ENCODE peak calls at places on chromosomes 7 and 10, in seven cellular contexts. V is nephron progenitor cell, I is NB4, C is M059J, L is ACHN, B is choroid plexus epithelial cell, K is hepatic stellate cell. U is an unnamed sample.

GRCh38 chr10:113639966-113640365 is 23.9 kb downstream of the NRAP start:
- DNase-seq in V (no peak), I (no peak), C (no peak), L (no peak), B (no peak), K (no peak), U (no peak)

GRCh38 chr7:134514663-134515062 is 12.7 kb upstream of the AKR1B10 start:
- DNase-seq in V (peak; percentile 31), I (peak; percentile 83), C (peak; percentile 80), L (peak; percentile 91), B (peak; percentile 89), K (peak; percentile 50), U (peak; percentile 71)

GRCh38 chr10:108184129-108184528 is 1019.6 kb upstream of the SORCS1 start:
- DNase-seq in V (no peak), I (no peak), C (peak; percentile 5), L (no peak), B (no peak), K (no peak), U (no peak)

GRCh38 chr10:93462881-93463280 is 19.3 kb downstream of the MYOF start:
- DNase-seq in V (no peak), I (peak; percentile 97), C (peak; percentile 94), L (no peak), B (peak; percentile 69), K (no peak), U (peak; percentile 79)

GRCh38 chr7:15459018-15459621 is 102.7 kb downstream of the AGMO start:
- DNase-seq in V (no peak), I (peak; percentile 8), C (peak; percentile 3), L (no peak), B (peak; percentile 80), K (no peak), U (no peak)

GRCh38 chr7:47253650-47254080 is 328.2 kb downstream of the TNS3 start:
- DNase-seq in V (peak; percentile 12), I (peak; percentile 88), C (peak; percentile 92), L (peak; percentile 84), B (peak; percentile 72), K (peak; percentile 75), U (peak; percentile 88)

GRCh38 chr10:101566333-101567164 is 21.5 kb downstream of the POLL start:
- DNase-seq in V (peak; percentile 62), I (no peak), C (no peak), L (peak; percentile 42), B (peak; percentile 48), K (peak; percentile 59), U (no peak)

GRCh38 chr10:79995979-79996629 is 47.2 kb upstream of the SFTPD start:
- DNase-seq in V (no peak), I (no peak), C (no peak), L (no peak), B (no peak), K (no peak), U (no peak)

GRCh38 chr10:82768040-82768439 is 893.0 kb downstream of the NRG3 start:
- DNase-seq in V (no peak), I (no peak), C (no peak), L (no peak), B (no peak), K (no peak), U (no peak)

GRCh38 chr10:79185067-79185774 is 116.5 kb downstream of the ZMIZ1 start:
- DNase-seq in V (no peak), I (no peak), C (peak; percentile 65), L (no peak), B (peak; percentile 47), K (peak; percentile 59), U (peak; percentile 44)

GRCh38 chr7:85529197-85529596 is 342.3 kb upstream of the SEMA3D start:
- DNase-seq in V (no peak), I (no peak), C (peak; percentile 6), L (no peak), B (peak; percentile 85), K (no peak), U (peak; percentile 64)

GRCh38 chr7:151429555-151430331 is 10.2 kb downstream of the CRYGN start:
- DNase-seq in V (no peak), I (peak; percentile 49), C (peak; percentile 75), L (no peak), B (no peak), K (no peak), U (peak; percentile 77)

GRCh38 chr7:38318803-38319416 is 45.5 kb upstream of the TARP start:
- DNase-seq in V (peak; percentile 32), I (peak; percentile 93), C (peak; percentile 86), L (peak; percentile 84), B (peak; percentile 90), K (peak; percentile 79), U (peak; percentile 83)

GRCh38 chr7:84251183-84251845 is 56.7 kb upstream of the SEMA3A start:
- DNase-seq in V (no peak), I (no peak), C (peak; percentile 92), L (peak; percentile 68), B (peak; percentile 77), K (no peak), U (peak; percentile 60)

GRCh38 chr10:11794566-11794965 is 28.6 kb upstream of the PROSER2 start:
- DNase-seq in V (no peak), I (no peak), C (no peak), L (peak; percentile 72), B (no peak), K (no peak), U (no peak)

GRCh38 chr10:35685402-35685801 is 43.3 kb upstream of the FZD8 start:
- DNase-seq in V (no peak), I (no peak), C (no peak), L (peak; percentile 10), B (no peak), K (no peak), U (no peak)

GRCh38 chr10:118698421-118698820 is 56.3 kb downstream of the CACUL1 start:
- DNase-seq in V (no peak), I (peak; percentile 78), C (peak; percentile 87), L (peak; percentile 77), B (peak; percentile 82), K (peak; percentile 19), U (peak; percentile 76)

GRCh38 chr7:104534149-104534548 is 205.7 kb downstream of the LHFPL3 start:
- DNase-seq in V (no peak), I (no peak), C (no peak), L (no peak), B (no peak), K (no peak), U (no peak)

GRCh38 chr10:81473755-81474154 is 401.2 kb upstream of the NRG3 start:
- DNase-seq in V (no peak), I (no peak), C (no peak), L (no peak), B (no peak), K (no peak), U (no peak)

U was measured in amniotic epithelial cell.